ENCODE peak calls at places on chromosomes 7 and 10, in seven cellular contexts. One of them, this sample, is unnamed. For H3K9me3, the result is how much of the 10 kb centered on the place peaks cover.

GRCh38 chr7:16724344-16724743 is 29.2 kb upstream of the TSPAN13 start:
- DNase-seq in mammary epithelial cell: no peak
- DNase-seq in neural progenitor cell: no peak
- DNase-seq in SK-N-SH: no peak
- DNase-seq in IMR-90: no peak
- DNase-seq in astrocyte: no peak
- DNase-seq in GM12878: no peak
- DNase-seq in this sample: no peak

GRCh38 chr7:46934198-46934825 is 647.6 kb downstream of the TNS3 start:
- DNase-seq in neural progenitor cell: no peak
- DNase-seq in SK-N-SH: no peak
- DNase-seq in IMR-90: peak
- DNase-seq in astrocyte: peak
- DNase-seq in mammary epithelial cell: peak
- DNase-seq in GM12878: no peak
- DNase-seq in this sample: no peak

GRCh38 chr10:57507788-57508187 is 759.9 kb downstream of the IPMK start:
- DNase-seq in SK-N-SH: no peak
- DNase-seq in GM12878: no peak
- DNase-seq in astrocyte: no peak
- DNase-seq in IMR-90: no peak
- DNase-seq in mammary epithelial cell: no peak
- DNase-seq in neural progenitor cell: no peak
- DNase-seq in this sample: no peak

GRCh38 chr7:81501220-81501619 is 268.6 kb downstream of the HGF start:
- DNase-seq in mammary epithelial cell: no peak
- DNase-seq in GM12878: no peak
- DNase-seq in neural progenitor cell: no peak
- DNase-seq in SK-N-SH: peak
- DNase-seq in IMR-90: peak
- DNase-seq in astrocyte: peak
- DNase-seq in this sample: peak

GRCh38 chr10:71812016-71812912 is 38.8 kb downstream of the PSAP start:
- DNase-seq in astrocyte: no peak
- DNase-seq in GM12878: no peak
- DNase-seq in mammary epithelial cell: peak
- DNase-seq in IMR-90: peak
- DNase-seq in SK-N-SH: peak
- DNase-seq in neural progenitor cell: peak
- DNase-seq in this sample: peak

GRCh38 chr7:1720325-1720724 is 50.2 kb downstream of the ELFN1 start:
- DNase-seq in astrocyte: no peak
- DNase-seq in GM12878: no peak
- DNase-seq in neural progenitor cell: no peak
- DNase-seq in IMR-90: no peak
- DNase-seq in mammary epithelial cell: no peak
- DNase-seq in SK-N-SH: no peak
- DNase-seq in this sample: no peak

GRCh38 chr10:6247041-6247712 is 44.4 kb downstream of the PFKFB3 start:
- DNase-seq in astrocyte: peak
- DNase-seq in SK-N-SH: no peak
- DNase-seq in neural progenitor cell: no peak
- DNase-seq in mammary epithelial cell: no peak
- DNase-seq in IMR-90: no peak
- DNase-seq in GM12878: no peak
- DNase-seq in this sample: no peak

GRCh38 chr7:28996836-28997235 is 38.7 kb upstream of the TRIL start:
- DNase-seq in mammary epithelial cell: no peak
- DNase-seq in GM12878: no peak
- DNase-seq in SK-N-SH: no peak
- DNase-seq in neural progenitor cell: no peak
- DNase-seq in astrocyte: peak
- DNase-seq in IMR-90: no peak
- DNase-seq in this sample: no peak

GRCh38 chr7:74501298-74501697 is 47.6 kb downstream of the GTF2IRD1 start:
- DNase-seq in neural progenitor cell: no peak
- DNase-seq in GM12878: no peak
- DNase-seq in IMR-90: no peak
- DNase-seq in mammary epithelial cell: no peak
- DNase-seq in SK-N-SH: no peak
- DNase-seq in astrocyte: peak
- DNase-seq in this sample: no peak

GRCh38 chr7:27605689-27606269 is 56.9 kb downstream of the HIBADH start:
- DNase-seq in neural progenitor cell: peak
- DNase-seq in IMR-90: peak
- DNase-seq in SK-N-SH: no peak
- DNase-seq in mammary epithelial cell: peak
- DNase-seq in GM12878: no peak
- DNase-seq in astrocyte: peak
- DNase-seq in this sample: peak

GRCh38 chr10:76242956-76243355 is 811.5 kb downstream of the LRMDA start:
- DNase-seq in neural progenitor cell: no peak
- DNase-seq in IMR-90: no peak
- DNase-seq in astrocyte: no peak
- DNase-seq in GM12878: no peak
- DNase-seq in SK-N-SH: no peak
- DNase-seq in mammary epithelial cell: no peak
- DNase-seq in this sample: peak

GRCh38 chr10:131213651-131214505 is 97.6 kb downstream of the TCERG1L start:
- DNase-seq in mammary epithelial cell: no peak
- DNase-seq in neural progenitor cell: no peak
- DNase-seq in SK-N-SH: no peak
- DNase-seq in IMR-90: no peak
- DNase-seq in astrocyte: no peak
- DNase-seq in GM12878: no peak
- DNase-seq in this sample: no peak

GRCh38 chr10:93478873-93479272 is 3.3 kb downstream of the MYOF start:
- DNase-seq in IMR-90: no peak
- DNase-seq in SK-N-SH: no peak
- DNase-seq in mammary epithelial cell: no peak
- DNase-seq in astrocyte: no peak
- DNase-seq in GM12878: no peak
- DNase-seq in neural progenitor cell: no peak
- DNase-seq in this sample: no peak

GRCh38 chr10:104580321-104580720 is 60.8 kb upstream of the SORCS3 start:
- DNase-seq in mammary epithelial cell: no peak
- DNase-seq in astrocyte: peak
- DNase-seq in GM12878: no peak
- DNase-seq in neural progenitor cell: no peak
- DNase-seq in SK-N-SH: no peak
- DNase-seq in IMR-90: peak
- DNase-seq in this sample: no peak

GRCh38 chr7:64997927-64998391 is 7.1 kb upstream of the ZNF117 start:
- DNase-seq in GM12878: no peak
- DNase-seq in astrocyte: peak
- DNase-seq in SK-N-SH: no peak
- DNase-seq in IMR-90: peak
- DNase-seq in mammary epithelial cell: peak
- DNase-seq in neural progenitor cell: no peak
- DNase-seq in this sample: peak

GRCh38 chr10:108970016-108970415 is 953.3 kb downstream of the XPNPEP1 start:
- DNase-seq in GM12878: no peak
- DNase-seq in mammary epithelial cell: no peak
- DNase-seq in IMR-90: peak
- DNase-seq in astrocyte: peak
- DNase-seq in neural progenitor cell: peak
- DNase-seq in SK-N-SH: no peak
- DNase-seq in this sample: peak

GRCh38 chr10:11243425-11244222 is 226.0 kb downstream of the CELF2 start:
- DNase-seq in astrocyte: peak
- DNase-seq in mammary epithelial cell: no peak
- DNase-seq in SK-N-SH: no peak
- DNase-seq in neural progenitor cell: no peak
- DNase-seq in GM12878: no peak
- DNase-seq in IMR-90: peak
- DNase-seq in this sample: no peak

DNA sequence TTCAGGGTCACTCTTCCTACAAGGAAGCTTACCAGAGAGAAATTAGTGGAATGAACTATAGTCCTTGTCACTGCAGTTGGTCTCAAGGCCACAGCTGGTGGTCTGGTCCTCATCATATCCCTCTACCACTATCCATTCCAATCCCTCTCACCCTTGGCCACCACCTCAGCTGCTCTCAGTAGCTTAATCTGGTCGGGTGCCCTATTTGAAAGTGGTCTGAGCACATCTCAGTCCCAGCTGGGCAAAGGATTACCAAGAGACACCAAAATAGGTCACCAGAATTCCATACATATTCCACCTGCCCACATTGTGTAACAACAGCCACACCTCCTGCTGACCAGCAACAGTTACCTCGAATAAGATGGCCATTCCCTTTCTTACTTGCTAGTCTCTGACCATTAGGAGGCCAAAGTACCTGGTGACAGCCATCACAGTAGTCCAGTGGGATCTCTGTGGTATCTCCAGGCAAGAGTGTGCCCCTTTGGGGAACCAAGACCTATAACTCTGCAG is 3.3 kb upstream of the ZC3HAV1 start:
- DNase-seq in astrocyte: no peak
- DNase-seq in SK-N-SH: no peak
- DNase-seq in IMR-90: no peak
- DNase-seq in mammary epithelial cell: no peak
- DNase-seq in neural progenitor cell: no peak
- DNase-seq in GM12878: no peak
- DNase-seq in this sample: no peak
- H3K9ac ChIP-seq in astrocyte: no peak
- H3K9ac ChIP-seq in SK-N-SH: no peak
- H3K9ac ChIP-seq in IMR-90: no peak
- H3K9ac ChIP-seq in mammary epithelial cell: no peak
- H3K9ac ChIP-seq in neural progenitor cell: no peak
- H3K9ac ChIP-seq in GM12878: no peak
- H3K9ac ChIP-seq in this sample: no peak

GRCh38 chr10:121025731-121026130 is 174.6 kb downstream of the WDR11 start:
- DNase-seq in GM12878: no peak
- DNase-seq in neural progenitor cell: no peak
- DNase-seq in astrocyte: no peak
- DNase-seq in IMR-90: no peak
- DNase-seq in SK-N-SH: no peak
- DNase-seq in mammary epithelial cell: no peak
- DNase-seq in this sample: no peak

GRCh38 chr10:121033371-121033770 is 182.2 kb downstream of the WDR11 start:
- DNase-seq in SK-N-SH: no peak
- DNase-seq in mammary epithelial cell: no peak
- DNase-seq in IMR-90: no peak
- DNase-seq in astrocyte: no peak
- DNase-seq in GM12878: no peak
- DNase-seq in neural progenitor cell: no peak
- DNase-seq in this sample: no peak

GRCh38 chr10:121032460-121032859 is 181.3 kb downstream of the WDR11 start:
- DNase-seq in SK-N-SH: no peak
- DNase-seq in neural progenitor cell: no peak
- DNase-seq in mammary epithelial cell: no peak
- DNase-seq in IMR-90: no peak
- DNase-seq in GM12878: no peak
- DNase-seq in astrocyte: no peak
- DNase-seq in this sample: no peak

GRCh38 chr10:121024905-121025584 is 173.9 kb downstream of the WDR11 start:
- DNase-seq in neural progenitor cell: no peak
- DNase-seq in GM12878: no peak
- DNase-seq in mammary epithelial cell: peak
- DNase-seq in astrocyte: no peak
- DNase-seq in SK-N-SH: no peak
- DNase-seq in IMR-90: no peak
- DNase-seq in this sample: no peak

DNA sequence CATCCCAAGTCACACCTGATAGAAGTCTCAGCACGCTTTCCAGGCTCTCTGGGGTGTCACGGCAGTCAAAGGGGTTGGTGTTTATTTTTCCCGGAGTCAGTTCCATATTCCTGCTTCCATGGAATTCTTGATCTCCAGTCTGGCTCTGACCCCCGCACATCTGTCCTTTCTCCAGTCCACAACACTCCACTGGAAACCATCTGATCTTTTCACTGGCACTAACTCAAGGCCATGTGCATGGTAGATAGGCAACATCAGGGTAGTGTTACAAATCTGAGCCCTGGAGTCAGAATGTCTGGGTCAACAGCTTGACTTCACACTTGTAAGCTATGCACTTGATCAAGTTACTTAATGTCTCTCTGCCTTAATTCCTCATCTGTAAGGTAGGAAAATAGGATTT is 176.2 kb downstream of the WDR11 start:
- DNase-seq in neural progenitor cell: no peak
- DNase-seq in GM12878: no peak
- DNase-seq in mammary epithelial cell: no peak
- DNase-seq in astrocyte: no peak
- DNase-seq in IMR-90: no peak
- DNase-seq in SK-N-SH: peak
- DNase-seq in this sample: no peak
- H3K27ac ChIP-seq in neural progenitor cell: no peak
- H3K27ac ChIP-seq in GM12878: no peak
- H3K27ac ChIP-seq in mammary epithelial cell: no peak
- H3K27ac ChIP-seq in astrocyte: no peak
- H3K27ac ChIP-seq in IMR-90: no peak
- H3K27ac ChIP-seq in SK-N-SH: no peak
- H3K27ac ChIP-seq in this sample: no peak

DNA sequence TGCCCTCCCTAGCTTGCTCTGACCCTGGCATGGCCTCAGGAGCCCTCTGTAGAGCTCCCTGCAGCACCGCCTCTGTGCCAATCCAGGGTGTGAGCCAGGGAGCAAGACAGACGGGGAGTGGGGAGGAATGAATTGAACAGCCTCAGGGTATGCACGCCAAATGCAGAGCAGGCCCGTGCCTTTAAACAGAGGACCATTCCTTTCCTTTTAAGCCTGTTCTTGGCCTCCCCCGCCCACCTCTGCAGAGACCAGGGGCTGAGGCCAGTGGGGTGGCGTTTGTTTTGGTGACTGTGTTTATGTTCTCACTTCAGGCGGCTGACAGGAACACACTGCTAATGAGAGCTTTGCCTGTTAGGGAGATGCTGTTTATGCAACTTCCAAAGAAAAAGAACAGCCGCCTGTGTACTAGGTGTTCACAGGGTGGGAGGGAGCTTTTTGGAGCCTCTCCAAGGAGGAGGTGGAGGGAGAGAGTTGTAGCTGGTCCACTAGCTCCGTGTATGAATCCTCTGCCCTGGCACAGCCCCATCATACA is 528.1 kb upstream of the DPP6 start:
- DNase-seq in IMR-90: no peak
- DNase-seq in mammary epithelial cell: no peak
- DNase-seq in neural progenitor cell: no peak
- DNase-seq in SK-N-SH: no peak
- DNase-seq in GM12878: no peak
- DNase-seq in astrocyte: no peak
- DNase-seq in this sample: no peak
- H3K9me3 ChIP-seq in IMR-90: under half
- H3K9me3 ChIP-seq in mammary epithelial cell: under half
- H3K9me3 ChIP-seq in neural progenitor cell: under half
- H3K9me3 ChIP-seq in SK-N-SH: under half
- H3K9me3 ChIP-seq in GM12878: under half
- H3K9me3 ChIP-seq in astrocyte: under half
- H3K9me3 ChIP-seq in this sample: under half

DNA sequence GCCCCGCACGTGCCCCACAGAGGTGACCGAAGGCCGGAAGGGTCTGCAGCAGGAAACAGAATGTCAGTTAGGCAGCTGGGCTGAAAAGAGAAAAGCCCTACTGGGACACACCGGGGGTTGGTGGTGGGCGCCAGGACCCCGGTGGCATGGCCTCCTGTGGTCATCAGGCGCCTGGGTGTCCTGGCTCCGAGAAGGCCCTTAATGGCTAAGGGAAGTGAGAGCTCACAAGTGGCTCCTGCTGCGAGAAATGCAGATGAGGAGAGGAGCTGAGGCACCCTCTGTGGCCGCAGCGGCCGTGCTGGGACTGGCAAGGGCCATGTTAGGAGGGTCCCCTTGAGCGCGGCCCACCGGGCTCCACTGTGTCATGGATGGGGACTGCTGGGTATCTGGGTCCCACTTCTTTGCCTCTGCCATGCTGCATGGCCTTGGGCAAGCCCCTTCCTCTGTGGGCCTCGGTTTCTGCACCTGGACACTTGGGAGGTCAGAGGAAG is 79.2 kb upstream of the GNA12 start:
- DNase-seq in SK-N-SH: no peak
- DNase-seq in IMR-90: no peak
- DNase-seq in astrocyte: no peak
- DNase-seq in neural progenitor cell: no peak
- DNase-seq in GM12878: no peak
- DNase-seq in mammary epithelial cell: no peak
- DNase-seq in this sample: no peak
- H3K9ac ChIP-seq in SK-N-SH: no peak
- H3K9ac ChIP-seq in IMR-90: no peak
- H3K9ac ChIP-seq in astrocyte: no peak
- H3K9ac ChIP-seq in neural progenitor cell: no peak
- H3K9ac ChIP-seq in GM12878: no peak
- H3K9ac ChIP-seq in mammary epithelial cell: no peak
- H3K9ac ChIP-seq in this sample: no peak